ENCODE peak calls at places on chromosomes 7 and 10, in nine cellular contexts. M is HL-60, G is HFFc6, H is progenitor cell of endocrine pancreas, K is MCF 10A, L is gastrocnemius medialis, C is OCI-LY7, V is neural progenitor cell, Y is endothelial cell of umbilical vein. X is an unnamed sample.

GRCh38 chr7:10708447-10708846 is 265.2 kb upstream of the PHF14 start:
- DNase-seq in M (peak), G (no peak), H (no peak), K (peak), L (no peak), C (peak), V (peak), Y (no peak), X (no peak)

GRCh38 chr7:147298611-147299043 is 1182.0 kb downstream of the CNTNAP2 start:
- DNase-seq in M (no peak), G (no peak), H (no peak), K (no peak), L (no peak), C (no peak), V (no peak), Y (no peak), X (no peak)

GRCh38 chr10:89327803-89328441 is at the start of gene IFIT3:
- DNase-seq in M (peak), G (peak), H (no peak), K (peak), L (peak), C (no peak), V (no peak), Y (peak), X (peak)

GRCh38 chr10:43124574-43125273 is 13.5 kb upstream of the CSGALNACT2 start:
- DNase-seq in M (no peak), G (no peak), H (no peak), K (no peak), L (no peak), C (no peak), V (no peak), Y (no peak), X (no peak)

GRCh38 chr7:102473271-102473991 is 5.3 kb downstream of the POLR2J start:
- DNase-seq in M (no peak), G (no peak), H (no peak), K (no peak), L (peak), C (no peak), V (no peak), Y (no peak), X (no peak)

GRCh38 chr10:122154034-122154732 is 116.9 kb upstream of the BTBD16 start:
- DNase-seq in M (no peak), G (peak), H (no peak), K (no peak), L (no peak), C (no peak), V (no peak), Y (no peak), X (no peak)

GRCh38 chr7:10117815-10118214 is 855.9 kb upstream of the PHF14 start:
- DNase-seq in M (no peak), G (no peak), H (no peak), K (no peak), L (no peak), C (no peak), V (no peak), Y (no peak), X (no peak)

GRCh38 chr10:22231260-22231659 is 13.4 kb upstream of the EBLN1 start:
- DNase-seq in M (no peak), G (no peak), H (no peak), K (no peak), L (no peak), C (no peak), V (no peak), Y (no peak), X (no peak)

GRCh38 chr10:109831846-109832245 is 91.5 kb downstream of the XPNPEP1 start:
- DNase-seq in M (no peak), G (no peak), H (no peak), K (no peak), L (no peak), C (no peak), V (no peak), Y (no peak), X (no peak)

GRCh38 chr10:27344568-27345454 is 104.2 kb upstream of the ACBD5 start:
- DNase-seq in M (no peak), G (no peak), H (no peak), K (no peak), L (no peak), C (no peak), V (peak), Y (no peak), X (no peak)

GRCh38 chr10:27345455-27345909 is 104.9 kb upstream of the ACBD5 start:
- DNase-seq in M (peak), G (no peak), H (no peak), K (no peak), L (no peak), C (peak), V (no peak), Y (no peak), X (peak)

DNA sequence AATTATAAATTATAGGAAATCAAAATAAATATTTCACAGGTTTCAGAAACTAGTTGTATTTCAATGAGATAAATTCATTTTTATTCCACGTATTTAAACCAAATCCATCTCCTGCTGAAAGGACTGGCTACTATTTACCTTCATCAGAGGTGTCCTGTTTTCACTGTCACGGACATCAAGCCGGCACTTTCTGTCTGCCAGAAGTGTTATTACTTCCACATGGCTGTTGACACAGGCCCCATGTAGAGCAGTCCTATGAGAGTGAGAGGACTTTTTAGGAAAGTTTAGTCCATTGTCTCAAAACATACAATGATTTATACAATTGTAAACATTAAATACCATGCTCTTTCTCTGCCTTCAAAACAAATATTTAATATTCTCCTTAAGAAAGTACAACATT is 100.4 kb upstream of the ACBD5 start:
- DNase-seq in M (no peak), G (no peak), H (no peak), K (no peak), L (no peak), C (no peak), V (no peak), Y (no peak), X (no peak)
- TF ChIP-seq CTCF in M (no peak), G (no peak), H (no peak), K (no peak), L (no peak), C (no peak), V (no peak), Y (no peak), X (no peak)

GRCh38 chr10:14954934-14955333 is 1.0 kb upstream of the DCLRE1C start:
- DNase-seq in M (no peak), G (no peak), H (no peak), K (no peak), L (no peak), C (no peak), V (no peak), Y (no peak), X (no peak)

GRCh38 chr10:14954001-14954770 is at the start of gene DCLRE1C:
- DNase-seq in M (peak), G (peak), H (peak), K (peak), L (peak), C (peak), V (peak), Y (peak), X (peak)

GRCh38 chr10:14949291-14949690 is 4.6 kb downstream of the DCLRE1C start:
- DNase-seq in M (no peak), G (no peak), H (no peak), K (no peak), L (no peak), C (no peak), V (no peak), Y (no peak), X (no peak)

GRCh38 chr10:14953452-14954000 is 370 bp downstream of the DCLRE1C start:
- DNase-seq in M (no peak), G (peak), H (no peak), K (no peak), L (peak), C (peak), V (peak), Y (peak), X (peak)

DNA sequence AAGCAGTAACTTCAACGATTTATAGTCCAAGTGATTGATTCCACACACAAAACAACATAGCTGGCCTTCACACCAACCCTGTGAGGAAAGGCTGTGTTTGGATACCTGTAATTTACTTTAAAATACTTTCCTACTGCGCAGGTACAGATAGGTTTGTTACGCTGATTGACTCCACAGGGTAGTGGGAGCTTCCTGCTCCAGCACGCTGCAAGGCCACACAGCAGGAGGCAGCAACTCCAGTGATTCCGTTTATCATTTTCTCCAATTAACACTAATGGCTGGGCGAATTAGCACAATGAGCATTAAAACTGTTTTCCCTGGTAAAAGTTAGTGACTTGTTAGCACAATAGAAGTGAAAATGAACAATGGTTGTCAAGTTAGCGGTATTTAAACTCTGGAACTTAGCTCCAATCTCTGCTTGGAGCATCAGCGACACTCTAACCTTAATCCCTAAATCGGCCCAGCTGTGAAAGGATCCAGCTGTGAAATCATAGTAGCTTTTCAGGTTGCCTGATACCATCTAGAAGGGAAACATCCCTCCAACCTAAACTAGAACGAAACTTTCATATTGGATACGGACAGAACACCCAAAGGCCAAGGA is 945 bp downstream of the DCLRE1C start:
- DNase-seq in M (peak), G (no peak), H (no peak), K (peak), L (no peak), C (peak), V (peak), Y (no peak), X (no peak)
- TF ChIP-seq CTCF in M (no peak), G (no peak), H (no peak), K (no peak), L (no peak), C (peak), V (no peak), Y (no peak), X (no peak)

DNA sequence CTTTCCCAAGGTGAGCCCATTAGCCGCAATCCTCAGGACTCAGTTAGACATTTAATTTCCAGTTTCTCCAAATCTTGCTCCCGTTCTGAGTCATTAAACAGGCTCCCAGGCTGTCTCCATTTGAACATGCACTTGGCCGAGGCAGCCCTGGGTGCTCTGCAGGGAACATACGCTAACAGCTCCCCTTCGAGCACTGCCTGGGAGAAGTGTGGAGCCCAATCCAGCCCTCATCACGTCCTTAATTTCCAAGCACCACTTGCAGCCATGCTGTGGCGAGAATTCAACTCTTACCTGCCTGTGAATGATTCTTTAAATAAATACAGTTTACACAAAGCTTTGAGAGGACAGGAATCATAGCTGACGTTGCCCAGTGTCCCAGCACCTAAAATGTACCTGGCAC is 218.2 kb downstream of the CCSER2 start:
- DNase-seq in M (no peak), G (no peak), H (no peak), K (no peak), L (no peak), C (no peak), V (no peak), Y (no peak), X (no peak)
- TF ChIP-seq CTCF in M (no peak), G (no peak), H (no peak), K (no peak), L (no peak), C (no peak), V (no peak), Y (no peak), X (no peak)

GRCh38 chr7:157253850-157254249 is 83.0 kb upstream of the DNAJB6 start:
- DNase-seq in M (no peak), G (no peak), H (no peak), K (no peak), L (peak), C (no peak), V (no peak), Y (no peak), X (no peak)

GRCh38 chr7:157255201-157255606 is 81.6 kb upstream of the DNAJB6 start:
- DNase-seq in M (no peak), G (no peak), H (no peak), K (no peak), L (no peak), C (no peak), V (no peak), Y (peak), X (no peak)

GRCh38 chr7:157248659-157249058 is 88.1 kb upstream of the DNAJB6 start:
- DNase-seq in M (no peak), G (no peak), H (no peak), K (no peak), L (no peak), C (no peak), V (no peak), Y (no peak), X (no peak)

DNA sequence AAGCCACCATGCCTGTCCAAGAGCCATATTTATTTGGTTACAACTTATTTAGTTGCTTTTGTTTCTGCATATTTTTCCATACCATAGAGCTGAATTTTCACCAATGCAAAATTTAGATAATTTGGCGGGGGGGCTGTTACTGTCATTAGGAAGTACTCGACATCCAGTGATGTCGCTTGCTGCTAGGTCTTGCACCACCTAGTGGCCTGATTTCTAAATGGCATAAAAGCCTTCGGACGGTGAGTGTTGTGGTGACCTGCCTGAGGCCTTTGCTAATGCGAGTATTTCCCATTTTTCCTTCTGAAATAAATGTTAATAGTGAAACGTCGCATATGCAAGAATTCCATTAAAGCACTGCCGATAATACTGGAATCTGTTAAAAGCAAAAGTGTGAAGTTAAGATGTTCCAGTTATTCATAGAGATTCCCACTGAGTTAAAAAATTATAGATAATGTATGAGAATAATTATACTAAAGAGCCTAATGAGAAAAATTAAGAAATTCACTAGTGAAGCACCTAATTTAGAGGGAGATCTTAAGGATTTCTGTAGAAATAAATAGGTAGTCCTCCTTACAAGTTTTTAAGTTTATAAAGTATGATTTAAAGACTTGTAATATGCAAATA is 86.1 kb upstream of the DNAJB6 start:
- DNase-seq in M (peak), G (peak), H (peak), K (peak), L (no peak), C (peak), V (peak), Y (peak), X (peak)
- TF ChIP-seq CTCF in M (peak), G (peak), H (peak), K (peak), L (peak), C (peak), V (peak), Y (peak), X (peak)

DNA sequence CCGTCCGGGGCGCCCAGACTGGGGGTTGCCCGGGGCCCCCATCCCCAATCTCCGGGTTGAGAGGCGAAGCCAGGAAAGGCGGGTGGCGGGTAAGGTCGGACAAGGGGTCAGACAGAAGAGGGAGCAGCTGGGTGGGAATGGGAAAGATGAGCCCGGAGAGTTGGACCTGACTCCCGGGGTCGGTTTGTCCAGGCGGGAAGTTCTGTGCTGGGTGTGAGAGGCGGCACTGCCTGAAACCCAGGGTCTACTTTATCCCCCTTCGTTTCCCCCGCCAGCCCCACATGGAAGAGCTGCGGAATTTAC is 675 bp downstream of the SLC4A2 start:
- DNase-seq in M (no peak), G (no peak), H (no peak), K (peak), L (no peak), C (no peak), V (no peak), Y (no peak), X (no peak)
- TF ChIP-seq CTCF in M (no peak), G (peak), H (peak), K (no peak), L (peak), C (peak), V (no peak), Y (no peak), X (no peak)

DNA sequence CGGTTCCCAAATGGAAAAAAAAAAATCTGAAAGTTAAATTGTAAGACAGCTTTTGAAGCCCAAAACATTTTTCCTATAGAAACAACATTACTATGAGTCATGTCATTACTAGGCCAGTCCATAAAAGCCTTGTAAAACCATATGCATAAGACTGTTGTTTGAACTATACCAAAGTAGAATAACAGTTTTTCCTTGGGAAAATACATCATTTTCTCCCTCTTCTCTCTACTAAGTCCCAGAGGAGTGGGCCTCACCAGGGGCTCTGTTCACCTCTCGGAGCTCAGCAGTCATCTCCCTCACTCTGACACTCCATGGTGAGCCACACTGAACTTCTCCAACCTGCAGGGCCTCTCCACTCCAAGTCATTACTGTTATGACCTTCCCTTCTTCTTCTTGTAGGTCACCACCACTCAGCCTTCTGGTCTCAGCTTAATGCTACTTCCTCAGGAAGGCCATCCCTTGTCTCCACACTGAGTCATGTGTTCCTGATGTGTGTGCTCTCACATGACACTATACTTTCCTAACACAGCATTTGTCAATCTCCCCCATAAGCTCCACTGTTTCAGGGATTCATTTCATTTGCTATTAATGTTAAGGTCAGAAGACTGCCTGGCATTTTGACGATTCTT is 32.5 kb downstream of the ZNF438 start:
- DNase-seq in M (peak), G (peak), H (no peak), K (no peak), L (peak), C (no peak), V (no peak), Y (peak), X (no peak)
- TF ChIP-seq CTCF in M (no peak), G (no peak), H (no peak), K (no peak), L (no peak), C (no peak), V (no peak), Y (no peak), X (no peak)

GRCh38 chr10:84257343-84258020 is 12.6 kb downstream of the RGR start:
- DNase-seq in M (no peak), G (no peak), H (no peak), K (no peak), L (no peak), C (no peak), V (no peak), Y (no peak), X (no peak)
- TF ChIP-seq CTCF in M (no peak), G (peak), H (no peak), K (no peak), L (no peak), C (no peak), V (no peak), Y (no peak), X (no peak)